ENCODE peak calls at places on chromosomes 5 and 9, in ten cellular contexts. One of them, this sample, is unnamed. For H3K4me1, the result is how much of the 10 kb centered on the place peaks cover.

GRCh38 chr5:175479125-175479881 is 943 bp downstream of the SFXN1 start:
- DNase-seq in adrenal gland: peak
- DNase-seq in cardiac muscle cell: no peak
- DNase-seq in Panc1: no peak
- DNase-seq in tibial artery: no peak
- DNase-seq in heart right ventricle: no peak
- DNase-seq in body of pancreas: peak
- DNase-seq in ovary: peak
- DNase-seq in left ventricle myocardium inferior: no peak
- DNase-seq in CD8-positive, alpha-beta T cell: no peak
- DNase-seq in this sample: no peak

GRCh38 chr5:139492700-139493192 is 10.2 kb upstream of the STING1 start:
- DNase-seq in adrenal gland: peak
- DNase-seq in cardiac muscle cell: peak
- DNase-seq in Panc1: no peak
- DNase-seq in tibial artery: no peak
- DNase-seq in heart right ventricle: no peak
- DNase-seq in body of pancreas: peak
- DNase-seq in ovary: no peak
- DNase-seq in left ventricle myocardium inferior: no peak
- DNase-seq in CD8-positive, alpha-beta T cell: no peak
- DNase-seq in this sample: no peak

GRCh38 chr5:50302815-50303490 is 138.1 kb downstream of the EMB start:
- DNase-seq in adrenal gland: no peak
- DNase-seq in cardiac muscle cell: no peak
- DNase-seq in Panc1: peak
- DNase-seq in tibial artery: no peak
- DNase-seq in heart right ventricle: no peak
- DNase-seq in body of pancreas: no peak
- DNase-seq in ovary: no peak
- DNase-seq in left ventricle myocardium inferior: no peak
- DNase-seq in CD8-positive, alpha-beta T cell: no peak
- DNase-seq in this sample: no peak

GRCh38 chr5:179805529-179806249 is 977 bp downstream of the MGAT4B start:
- DNase-seq in adrenal gland: no peak
- DNase-seq in cardiac muscle cell: peak
- DNase-seq in Panc1: no peak
- DNase-seq in tibial artery: no peak
- DNase-seq in heart right ventricle: peak
- DNase-seq in body of pancreas: no peak
- DNase-seq in ovary: no peak
- DNase-seq in left ventricle myocardium inferior: no peak
- DNase-seq in CD8-positive, alpha-beta T cell: no peak
- DNase-seq in this sample: peak

GRCh38 chr5:89628876-89629635 is 746.1 kb upstream of the MEF2C start:
- DNase-seq in adrenal gland: no peak
- DNase-seq in cardiac muscle cell: peak
- DNase-seq in Panc1: no peak
- DNase-seq in tibial artery: no peak
- DNase-seq in heart right ventricle: no peak
- DNase-seq in body of pancreas: no peak
- DNase-seq in ovary: no peak
- DNase-seq in left ventricle myocardium inferior: no peak
- DNase-seq in CD8-positive, alpha-beta T cell: no peak
- DNase-seq in this sample: no peak

GRCh38 chr9:120308495-120308894 is 271.5 kb downstream of the CDK5RAP2 start:
- DNase-seq in adrenal gland: no peak
- DNase-seq in cardiac muscle cell: no peak
- DNase-seq in Panc1: no peak
- DNase-seq in tibial artery: no peak
- DNase-seq in heart right ventricle: no peak
- DNase-seq in body of pancreas: no peak
- DNase-seq in ovary: no peak
- DNase-seq in left ventricle myocardium inferior: no peak
- DNase-seq in CD8-positive, alpha-beta T cell: no peak
- DNase-seq in this sample: peak

GRCh38 chr9:138064547-138064946 is 187.0 kb downstream of the CACNA1B start:
- DNase-seq in adrenal gland: no peak
- DNase-seq in cardiac muscle cell: no peak
- DNase-seq in Panc1: no peak
- DNase-seq in tibial artery: no peak
- DNase-seq in heart right ventricle: no peak
- DNase-seq in body of pancreas: no peak
- DNase-seq in ovary: no peak
- DNase-seq in left ventricle myocardium inferior: no peak
- DNase-seq in CD8-positive, alpha-beta T cell: no peak
- DNase-seq in this sample: peak

GRCh38 chr5:58466939-58467338 is 7.1 kb upstream of the PLK2 start:
- DNase-seq in adrenal gland: no peak
- DNase-seq in cardiac muscle cell: peak
- DNase-seq in Panc1: no peak
- DNase-seq in tibial artery: no peak
- DNase-seq in heart right ventricle: no peak
- DNase-seq in body of pancreas: peak
- DNase-seq in ovary: no peak
- DNase-seq in left ventricle myocardium inferior: no peak
- DNase-seq in CD8-positive, alpha-beta T cell: no peak
- DNase-seq in this sample: no peak

GRCh38 chr9:14031761-14032279 is 282.1 kb downstream of the NFIB start:
- DNase-seq in adrenal gland: no peak
- DNase-seq in cardiac muscle cell: peak
- DNase-seq in Panc1: no peak
- DNase-seq in tibial artery: no peak
- DNase-seq in heart right ventricle: no peak
- DNase-seq in body of pancreas: no peak
- DNase-seq in ovary: no peak
- DNase-seq in left ventricle myocardium inferior: no peak
- DNase-seq in CD8-positive, alpha-beta T cell: no peak
- DNase-seq in this sample: no peak

GRCh38 chr5:173625686-173626500 is 9.4 kb upstream of the BOD1 start:
- DNase-seq in adrenal gland: no peak
- DNase-seq in cardiac muscle cell: no peak
- DNase-seq in Panc1: no peak
- DNase-seq in tibial artery: no peak
- DNase-seq in heart right ventricle: no peak
- DNase-seq in body of pancreas: no peak
- DNase-seq in ovary: no peak
- DNase-seq in left ventricle myocardium inferior: no peak
- DNase-seq in CD8-positive, alpha-beta T cell: no peak
- DNase-seq in this sample: no peak

GRCh38 chr5:36414869-36415282 is 113.2 kb upstream of the RANBP3L start:
- DNase-seq in adrenal gland: no peak
- DNase-seq in cardiac muscle cell: peak
- DNase-seq in Panc1: no peak
- DNase-seq in tibial artery: no peak
- DNase-seq in heart right ventricle: no peak
- DNase-seq in body of pancreas: no peak
- DNase-seq in ovary: no peak
- DNase-seq in left ventricle myocardium inferior: no peak
- DNase-seq in CD8-positive, alpha-beta T cell: no peak
- DNase-seq in this sample: no peak

GRCh38 chr5:158011420-158011819 is 152.5 kb upstream of the CLINT1 start:
- DNase-seq in adrenal gland: no peak
- DNase-seq in cardiac muscle cell: no peak
- DNase-seq in Panc1: no peak
- DNase-seq in tibial artery: no peak
- DNase-seq in heart right ventricle: no peak
- DNase-seq in body of pancreas: no peak
- DNase-seq in ovary: no peak
- DNase-seq in left ventricle myocardium inferior: no peak
- DNase-seq in CD8-positive, alpha-beta T cell: no peak
- DNase-seq in this sample: no peak

GRCh38 chr5:37133939-37134338 is 115.2 kb downstream of the CPLANE1 start:
- DNase-seq in adrenal gland: no peak
- DNase-seq in cardiac muscle cell: peak
- DNase-seq in Panc1: no peak
- DNase-seq in tibial artery: no peak
- DNase-seq in heart right ventricle: no peak
- DNase-seq in body of pancreas: peak
- DNase-seq in ovary: no peak
- DNase-seq in left ventricle myocardium inferior: no peak
- DNase-seq in CD8-positive, alpha-beta T cell: no peak
- DNase-seq in this sample: no peak

GRCh38 chr9:119278138-119278537 is 91.1 kb downstream of the BRINP1 start:
- DNase-seq in adrenal gland: no peak
- DNase-seq in cardiac muscle cell: no peak
- DNase-seq in Panc1: no peak
- DNase-seq in tibial artery: no peak
- DNase-seq in heart right ventricle: no peak
- DNase-seq in body of pancreas: no peak
- DNase-seq in ovary: no peak
- DNase-seq in left ventricle myocardium inferior: no peak
- DNase-seq in CD8-positive, alpha-beta T cell: no peak
- DNase-seq in this sample: no peak

GRCh38 chr5:77306531-77306930 is 96.1 kb downstream of the PDE8B start:
- DNase-seq in adrenal gland: no peak
- DNase-seq in cardiac muscle cell: no peak
- DNase-seq in Panc1: no peak
- DNase-seq in tibial artery: no peak
- DNase-seq in heart right ventricle: no peak
- DNase-seq in body of pancreas: no peak
- DNase-seq in ovary: no peak
- DNase-seq in left ventricle myocardium inferior: no peak
- DNase-seq in CD8-positive, alpha-beta T cell: no peak
- DNase-seq in this sample: no peak
- H3K4me1 ChIP-seq in adrenal gland: under half
- H3K4me1 ChIP-seq in cardiac muscle cell: under half
- H3K4me1 ChIP-seq in Panc1: under half
- H3K4me1 ChIP-seq in tibial artery: half or more
- H3K4me1 ChIP-seq in heart right ventricle: under half
- H3K4me1 ChIP-seq in body of pancreas: under half
- H3K4me1 ChIP-seq in ovary: under half
- H3K4me1 ChIP-seq in left ventricle myocardium inferior: under half
- H3K4me1 ChIP-seq in CD8-positive, alpha-beta T cell: under half
- H3K4me1 ChIP-seq in this sample: under half

GRCh38 chr5:64015824-64016223 is 53.6 kb upstream of the HTR1A start:
- DNase-seq in adrenal gland: no peak
- DNase-seq in cardiac muscle cell: no peak
- DNase-seq in Panc1: no peak
- DNase-seq in tibial artery: no peak
- DNase-seq in heart right ventricle: no peak
- DNase-seq in body of pancreas: no peak
- DNase-seq in ovary: no peak
- DNase-seq in left ventricle myocardium inferior: no peak
- DNase-seq in CD8-positive, alpha-beta T cell: no peak
- DNase-seq in this sample: no peak
- TF ChIP-seq CTCF in adrenal gland: no peak
- TF ChIP-seq CTCF in cardiac muscle cell: no peak
- TF ChIP-seq CTCF in Panc1: no peak
- TF ChIP-seq CTCF in tibial artery: no peak
- TF ChIP-seq CTCF in heart right ventricle: no peak
- TF ChIP-seq CTCF in body of pancreas: no peak
- TF ChIP-seq CTCF in ovary: no peak
- TF ChIP-seq CTCF in left ventricle myocardium inferior: no peak
- TF ChIP-seq CTCF in CD8-positive, alpha-beta T cell: no peak
- TF ChIP-seq CTCF in this sample: no peak

GRCh38 chr5:132386644-132387286 is 17.3 kb downstream of the SLC22A5 start:
- DNase-seq in adrenal gland: peak
- DNase-seq in cardiac muscle cell: peak
- DNase-seq in Panc1: no peak
- DNase-seq in tibial artery: peak
- DNase-seq in heart right ventricle: peak
- DNase-seq in body of pancreas: peak
- DNase-seq in ovary: peak
- DNase-seq in left ventricle myocardium inferior: peak
- DNase-seq in CD8-positive, alpha-beta T cell: peak
- DNase-seq in this sample: no peak

GRCh38 chr5:132385321-132386105 is 16.0 kb downstream of the SLC22A5 start:
- DNase-seq in adrenal gland: peak
- DNase-seq in cardiac muscle cell: peak
- DNase-seq in Panc1: no peak
- DNase-seq in tibial artery: peak
- DNase-seq in heart right ventricle: no peak
- DNase-seq in body of pancreas: peak
- DNase-seq in ovary: no peak
- DNase-seq in left ventricle myocardium inferior: no peak
- DNase-seq in CD8-positive, alpha-beta T cell: peak
- DNase-seq in this sample: peak

GRCh38 chr5:132383261-132383660 is 13.8 kb downstream of the SLC22A5 start:
- DNase-seq in adrenal gland: no peak
- DNase-seq in cardiac muscle cell: no peak
- DNase-seq in Panc1: no peak
- DNase-seq in tibial artery: no peak
- DNase-seq in heart right ventricle: no peak
- DNase-seq in body of pancreas: no peak
- DNase-seq in ovary: no peak
- DNase-seq in left ventricle myocardium inferior: no peak
- DNase-seq in CD8-positive, alpha-beta T cell: no peak
- DNase-seq in this sample: no peak

GRCh38 chr5:132383984-132384383 is 14.5 kb downstream of the SLC22A5 start:
- DNase-seq in adrenal gland: no peak
- DNase-seq in cardiac muscle cell: no peak
- DNase-seq in Panc1: no peak
- DNase-seq in tibial artery: no peak
- DNase-seq in heart right ventricle: no peak
- DNase-seq in body of pancreas: no peak
- DNase-seq in ovary: no peak
- DNase-seq in left ventricle myocardium inferior: no peak
- DNase-seq in CD8-positive, alpha-beta T cell: no peak
- DNase-seq in this sample: peak

GRCh38 chr5:132384506-132384905 is 15.0 kb downstream of the SLC22A5 start:
- DNase-seq in adrenal gland: no peak
- DNase-seq in cardiac muscle cell: no peak
- DNase-seq in Panc1: no peak
- DNase-seq in tibial artery: no peak
- DNase-seq in heart right ventricle: no peak
- DNase-seq in body of pancreas: no peak
- DNase-seq in ovary: no peak
- DNase-seq in left ventricle myocardium inferior: no peak
- DNase-seq in CD8-positive, alpha-beta T cell: no peak
- DNase-seq in this sample: peak
- H3K4me1 ChIP-seq in adrenal gland: under half
- H3K4me1 ChIP-seq in cardiac muscle cell: under half
- H3K4me1 ChIP-seq in Panc1: under half
- H3K4me1 ChIP-seq in tibial artery: under half
- H3K4me1 ChIP-seq in heart right ventricle: half or more
- H3K4me1 ChIP-seq in body of pancreas: under half
- H3K4me1 ChIP-seq in ovary: under half
- H3K4me1 ChIP-seq in left ventricle myocardium inferior: half or more
- H3K4me1 ChIP-seq in CD8-positive, alpha-beta T cell: under half
- H3K4me1 ChIP-seq in this sample: under half

DNA sequence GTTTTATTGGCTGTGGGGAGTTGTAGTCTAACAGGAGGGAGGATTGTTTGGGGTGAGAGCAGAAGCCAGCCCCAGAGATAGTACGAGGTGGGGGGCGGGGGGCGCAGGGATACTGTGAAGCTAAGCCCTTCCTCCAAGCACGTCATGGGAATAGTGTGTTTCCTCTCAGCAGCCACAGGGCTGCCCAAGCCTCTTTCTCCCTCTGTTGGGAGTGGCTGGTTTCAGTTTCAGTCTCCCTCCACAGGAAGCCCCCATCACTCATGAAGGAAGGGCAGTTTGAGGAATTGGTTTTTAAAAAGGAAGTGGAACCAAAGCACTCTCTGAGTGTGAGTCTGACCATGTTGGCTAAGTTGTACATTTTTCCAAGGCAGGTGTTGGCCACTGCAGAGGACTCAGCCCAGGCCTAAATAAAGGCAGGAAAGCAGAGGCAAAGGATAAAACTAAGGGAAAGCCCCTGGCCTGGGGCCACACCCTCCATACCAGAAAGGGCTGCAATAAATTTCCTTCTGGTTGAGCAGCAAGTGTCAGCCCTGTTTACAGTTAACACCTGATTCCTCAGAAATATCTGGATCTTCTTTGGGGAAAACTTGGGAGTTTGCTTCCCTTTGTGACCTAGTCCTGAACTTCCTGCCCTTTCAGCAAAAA is 3.2 kb downstream of the RAB24 start:
- DNase-seq in adrenal gland: peak
- DNase-seq in cardiac muscle cell: peak
- DNase-seq in Panc1: no peak
- DNase-seq in tibial artery: peak
- DNase-seq in heart right ventricle: no peak
- DNase-seq in body of pancreas: peak
- DNase-seq in ovary: no peak
- DNase-seq in left ventricle myocardium inferior: peak
- DNase-seq in CD8-positive, alpha-beta T cell: peak
- DNase-seq in this sample: no peak
- TF ChIP-seq CTCF in adrenal gland: no peak
- TF ChIP-seq CTCF in cardiac muscle cell: no peak
- TF ChIP-seq CTCF in Panc1: no peak
- TF ChIP-seq CTCF in tibial artery: no peak
- TF ChIP-seq CTCF in heart right ventricle: no peak
- TF ChIP-seq CTCF in body of pancreas: no peak
- TF ChIP-seq CTCF in ovary: no peak
- TF ChIP-seq CTCF in left ventricle myocardium inferior: no peak
- TF ChIP-seq CTCF in CD8-positive, alpha-beta T cell: no peak
- TF ChIP-seq CTCF in this sample: no peak

This sample was measured in vagina.